ENCODE peak calls at places on chromosomes 2 and 18, in nine cellular contexts. S is GM13977; E is aorta; M is pons; F is CD14-positive monocyte; T is activated CD8-positive, alpha-beta memory T cell treated with anti-CD3 and anti-CD28 coated beads for 24 hours; X is NCI-H2081; Y is AG08395; A is activated T-cell treated with anti-CD3 and anti-CD28 coated beads for 1 hour. Q is an unnamed sample.
A peak's percentile ranks its signal among the peaks of the same experiment; 100 is the strongest.

GRCh38 chr2:20313659-20314058 is 37.0 kb downstream of the PUM2 start:
- DNase-seq in S (no peak), E (no peak), M (no peak), F (no peak), T (no peak), X (no peak), Y (no peak), A (no peak), Q (no peak)

GRCh38 chr18:30828700-30829099 is 213.8 kb downstream of the DSC3 start:
- DNase-seq in S (no peak), E (no peak), M (no peak), F (no peak), T (no peak), X (no peak), Y (no peak), A (no peak), Q (no peak)

GRCh38 chr2:168691221-168691620 is 111.2 kb upstream of the NOSTRIN start:
- DNase-seq in S (no peak), E (no peak), M (no peak), F (no peak), T (no peak), X (no peak), Y (no peak), A (no peak), Q (no peak)

GRCh38 chr2:106299696-106300095 is 105.6 kb upstream of the UXS1 start:
- DNase-seq in S (no peak), E (no peak), M (no peak), F (no peak), T (no peak), X (no peak), Y (no peak), A (no peak), Q (no peak)

GRCh38 chr2:3044587-3045317 is 332.9 kb downstream of the EIPR1 start:
- DNase-seq in S (no peak), E (no peak), M (no peak), F (no peak), T (no peak), X (no peak), Y (no peak), A (no peak), Q (no peak)

GRCh38 chr2:102190425-102191107 is 3.7 kb downstream of the IL1RL2 start:
- DNase-seq in S (no peak), E (no peak), M (no peak), F (no peak), T (no peak), X (no peak), Y (no peak), A (no peak), Q (no peak)

GRCh38 chr2:65275141-65275540 is 47.5 kb downstream of the ACTR2 start:
- DNase-seq in S (no peak), E (no peak), M (no peak), F (no peak), T (no peak), X (no peak), Y (no peak), A (no peak), Q (no peak)

GRCh38 chr18:51337406-51337805 is 139.9 kb upstream of the MEX3C start:
- DNase-seq in S (no peak), E (no peak), M (no peak), F (no peak), T (no peak), X (no peak), Y (no peak), A (no peak), Q (no peak)

GRCh38 chr18:50065527-50065926 is 129.4 kb downstream of the MYO5B start:
- DNase-seq in S (no peak), E (no peak), M (no peak), F (no peak), T (no peak), X (no peak), Y (no peak), A (no peak), Q (no peak)

GRCh38 chr2:38138996-38139395 is 63.0 kb upstream of the CYP1B1 start:
- DNase-seq in S (no peak), E (no peak), M (no peak), F (no peak), T (no peak), X (no peak), Y (no peak), A (no peak), Q (no peak)

GRCh38 chr2:74544634-74545033 is 9.1 kb downstream of the LOXL3 start:
- DNase-seq in S (no peak), E (no peak), M (no peak), F (no peak), T (no peak), X (no peak), Y (no peak), A (no peak), Q (no peak)

GRCh38 chr2:143361346-143361745 is 232.1 kb downstream of the ARHGAP15 start:
- DNase-seq in S (no peak), E (no peak), M (no peak), F (no peak), T (no peak), X (no peak), Y (no peak), A (no peak), Q (no peak)

GRCh38 chr2:130827502-130828251 is 9.0 kb upstream of the ARHGEF4 start:
- DNase-seq in S (no peak), E (peak; percentile 8), M (no peak), F (no peak), T (no peak), X (no peak), Y (peak; percentile 50), A (no peak), Q (no peak)

GRCh38 chr2:129936334-129936934 is 43.0 kb upstream of the RAB6C start:
- DNase-seq in S (peak; percentile 62), E (no peak), M (no peak), F (no peak), T (peak; percentile 73), X (no peak), Y (no peak), A (no peak), Q (peak; percentile 0)

GRCh38 chr2:102387763-102388546 is 32.4 kb downstream of the IL18R1 start:
- DNase-seq in S (peak; percentile 64), E (no peak), M (no peak), F (no peak), T (no peak), X (no peak), Y (no peak), A (no peak), Q (no peak)

GRCh38 chr2:156021326-156022040 is 311.0 kb downstream of the NR4A2 start:
- DNase-seq in S (no peak), E (no peak), M (no peak), F (no peak), T (no peak), X (no peak), Y (no peak), A (no peak), Q (no peak)

GRCh38 chr18:48546411-48546810 is 7.6 kb downstream of the CTIF start:
- DNase-seq in S (no peak), E (no peak), M (no peak), F (no peak), T (no peak), X (no peak), Y (peak; percentile 18), A (no peak), Q (no peak)

GRCh38 chr2:172241219-172241618 is 138.5 kb upstream of the DLX2 start:
- DNase-seq in S (no peak), E (no peak), M (peak; percentile 34), F (no peak), T (no peak), X (no peak), Y (no peak), A (no peak), Q (no peak)

GRCh38 chr18:77366725-77367641 is 117.3 kb downstream of the GALR1 start:
- DNase-seq in S (no peak), E (no peak), M (peak; percentile 89), F (no peak), T (no peak), X (peak; percentile 94), Y (peak; percentile 64), A (no peak), Q (peak; percentile 91)

GRCh38 chr18:596288-596881 is 403 bp upstream of the CLUL1 start:
- DNase-seq in S (peak; percentile 62), E (no peak), M (no peak), F (no peak), T (peak; percentile 76), X (peak; percentile 66), Y (no peak), A (no peak), Q (peak; percentile 44)

GRCh38 chr2:11320698-11321492 is 23.5 kb downstream of the ROCK2 start:
- DNase-seq in S (no peak), E (no peak), M (no peak), F (no peak), T (no peak), X (no peak), Y (no peak), A (no peak), Q (no peak)

GRCh38 chr2:157196956-157197355 is 60.5 kb upstream of the GALNT5 start:
- DNase-seq in S (no peak), E (no peak), M (no peak), F (no peak), T (no peak), X (no peak), Y (no peak), A (no peak), Q (no peak)

GRCh38 chr2:219116776-219117646 is 43.6 kb downstream of the NHEJ1 start:
- DNase-seq in S (no peak), E (no peak), M (no peak), F (no peak), T (no peak), X (no peak), Y (no peak), A (no peak), Q (no peak)

GRCh38 chr2:230866704-230867561 is 2.2 kb downstream of the ITM2C start:
- DNase-seq in S (no peak), E (no peak), M (peak; percentile 72), F (no peak), T (peak; percentile 83), X (peak; percentile 79), Y (peak; percentile 35), A (peak; percentile 60), Q (no peak)

GRCh38 chr18:2723207-2723606 is 67.7 kb downstream of the SMCHD1 start:
- DNase-seq in S (no peak), E (no peak), M (no peak), F (no peak), T (no peak), X (no peak), Y (no peak), A (no peak), Q (no peak)

GRCh38 chr2:21270658-21271057 is 146.9 kb downstream of the TDRD15 start:
- DNase-seq in S (no peak), E (no peak), M (peak; percentile 66), F (no peak), T (no peak), X (no peak), Y (no peak), A (no peak), Q (no peak)

GRCh38 chr2:32264422-32265149 is at the start of gene NLRC4:
- DNase-seq in S (peak; percentile 58), E (no peak), M (peak; percentile 74), F (peak; percentile 70), T (no peak), X (no peak), Y (no peak), A (no peak), Q (no peak)

GRCh38 chr2:189631849-189632248 is 29.4 kb upstream of the ASNSD1 start:
- DNase-seq in S (no peak), E (no peak), M (no peak), F (no peak), T (no peak), X (no peak), Y (no peak), A (no peak), Q (no peak)

GRCh38 chr2:88568179-88568578 is 59.1 kb downstream of the EIF2AK3 start:
- DNase-seq in S (no peak), E (no peak), M (no peak), F (no peak), T (no peak), X (no peak), Y (no peak), A (no peak), Q (no peak)

GRCh38 chr2:8058652-8059051 is 623.2 kb upstream of the ID2 start:
- DNase-seq in S (no peak), E (no peak), M (peak; percentile 66), F (no peak), T (no peak), X (no peak), Y (no peak), A (no peak), Q (no peak)

GRCh38 chr2:229243880-229244560 is 27.1 kb downstream of the PID1 start:
- DNase-seq in S (no peak), E (peak; percentile 56), M (no peak), F (no peak), T (no peak), X (no peak), Y (no peak), A (no peak), Q (no peak)